ENCODE peak calls at places on chromosomes 2 and 18, in nine cellular contexts. O, E, S, C, X, M, K, A and Z are unnamed samples. For H3K9me3, the result is how much of the 10 kb centered on the place peaks cover.

GRCh38 chr2:234823196-234823876 is 128.5 kb upstream of the SH3BP4 start:
- DNase-seq in E (no peak), C (peak), O (no peak), M (no peak), X (peak), A (peak), S (peak), K (peak), Z (no peak)

GRCh38 chr2:171583566-171583965 is 61.3 kb downstream of the CYBRD1 start:
- DNase-seq in O (no peak), X (no peak), C (no peak), A (no peak), M (no peak), E (no peak), S (no peak), K (no peak), Z (no peak)

GRCh38 chr2:181885096-181885495 is 6.4 kb upstream of the ITPRID2 start:
- DNase-seq in S (no peak), X (no peak), M (no peak), C (no peak), A (no peak), O (no peak), K (no peak), E (no peak), Z (no peak)

GRCh38 chr18:58046794-58047555 is 2.9 kb downstream of the NEDD4L start:
- DNase-seq in C (no peak), X (no peak), M (peak), O (no peak), E (no peak), A (no peak), S (no peak), K (no peak), Z (no peak)

GRCh38 chr18:59881728-59882685 is 17.8 kb upstream of the PMAIP1 start:
- DNase-seq in M (peak), C (no peak), S (no peak), K (no peak), E (no peak), X (peak), O (peak), A (no peak), Z (no peak)

GRCh38 chr18:40159141-40160017 is 1795.7 kb upstream of the PIK3C3 start:
- DNase-seq in C (no peak), K (no peak), M (peak), E (no peak), O (peak), A (peak), S (no peak), X (peak), Z (no peak)

GRCh38 chr2:70672990-70673647 is 94.9 kb downstream of the ADD2 start:
- DNase-seq in A (peak), M (no peak), X (no peak), K (no peak), C (no peak), S (no peak), O (no peak), E (no peak), Z (no peak)

GRCh38 chr18:76433788-76434187 is 61.3 kb downstream of the ZNF516 start:
- DNase-seq in X (no peak), M (no peak), C (no peak), S (no peak), O (no peak), K (no peak), A (no peak), E (no peak), Z (peak)

GRCh38 chr2:223725494-223725893 is 111.9 kb downstream of the AP1S3 start:
- DNase-seq in O (peak), K (peak), E (no peak), S (peak), A (peak), X (peak), C (peak), M (peak), Z (no peak)

GRCh38 chr2:226124548-226125011 is 675.0 kb downstream of the IRS1 start:
- DNase-seq in E (no peak), X (peak), K (no peak), S (no peak), M (no peak), A (peak), C (no peak), O (no peak), Z (no peak)

GRCh38 chr2:848099-848498 is 102.5 kb upstream of the SNTG2 start:
- DNase-seq in M (no peak), A (no peak), K (no peak), E (no peak), C (no peak), S (no peak), O (no peak), X (no peak), Z (no peak)

GRCh38 chr2:204871246-204871953 is 326.1 kb downstream of the PARD3B start:
- DNase-seq in K (no peak), S (peak), E (no peak), X (peak), M (peak), C (no peak), O (peak), A (peak), Z (no peak)

GRCh38 chr2:143259368-143259958 is 130.2 kb downstream of the ARHGAP15 start:
- DNase-seq in C (peak), S (peak), A (peak), O (peak), X (peak), K (peak), M (peak), E (no peak), Z (peak)

GRCh38 chr2:112720785-112721184 is at the start of gene NT5DC4:
- DNase-seq in M (no peak), E (no peak), O (no peak), C (no peak), S (no peak), X (no peak), K (no peak), A (no peak), Z (peak)

GRCh38 chr2:118249531-118249930 is 161.3 kb downstream of the INSIG2 start:
- DNase-seq in C (no peak), X (peak), O (no peak), S (no peak), K (no peak), A (no peak), M (peak), E (no peak), Z (no peak)

GRCh38 chr2:10057231-10058107 is 14.1 kb downstream of the KLF11 start:
- DNase-seq in X (peak), E (no peak), M (no peak), A (peak), C (no peak), K (peak), O (peak), S (no peak), Z (peak)

GRCh38 chr18:11906181-11906580 is 1.9 kb downstream of the MPPE1 start:
- DNase-seq in A (no peak), X (no peak), E (no peak), O (no peak), K (no peak), S (no peak), M (no peak), C (no peak), Z (no peak)

GRCh38 chr2:207149253-207150213 is 16.2 kb downstream of the KLF7 start:
- DNase-seq in K (no peak), C (no peak), O (no peak), S (no peak), E (no peak), X (peak), A (no peak), M (no peak), Z (no peak)

GRCh38 chr2:203427061-203427460 is 98.9 kb downstream of the ABI2 start:
- DNase-seq in O (no peak), K (no peak), X (peak), C (no peak), S (no peak), M (peak), E (no peak), A (no peak), Z (no peak)

GRCh38 chr2:48482774-48483173 is 47.2 kb upstream of the STON1 start:
- DNase-seq in M (no peak), O (no peak), E (no peak), K (no peak), A (no peak), X (peak), S (no peak), C (no peak), Z (no peak)

GRCh38 chr2:189580662-189581353 is at the start of gene SLC40A1:
- DNase-seq in K (peak), A (peak), S (peak), E (no peak), C (peak), O (peak), X (peak), M (peak), Z (peak)

GRCh38 chr2:44786045-44786817 is 155.3 kb upstream of the SIX3 start:
- DNase-seq in O (no peak), K (no peak), X (no peak), S (no peak), E (no peak), A (no peak), M (no peak), C (no peak), Z (no peak)

GRCh38 chr2:42359304-42359749 is 1.7 kb downstream of the COX7A2L start:
- DNase-seq in E (no peak), O (no peak), A (no peak), C (no peak), S (no peak), K (no peak), M (no peak), X (no peak), Z (no peak)

GRCh38 chr2:37468139-37468538 is 123.7 kb downstream of the QPCT start:
- DNase-seq in S (no peak), O (no peak), K (peak), X (peak), E (no peak), M (no peak), C (no peak), A (no peak), Z (no peak)

GRCh38 chr2:73021371-73022010 is 50.0 kb downstream of the SFXN5 start:
- DNase-seq in X (no peak), M (no peak), E (no peak), A (no peak), O (no peak), K (no peak), S (no peak), C (no peak), Z (peak)

GRCh38 chr2:159091981-159092380 is 123.5 kb downstream of the TANC1 start:
- DNase-seq in O (peak), X (no peak), E (no peak), S (no peak), A (no peak), M (peak), K (no peak), C (no peak), Z (no peak)

GRCh38 chr2:204479557-204479956 is 65.7 kb upstream of the PARD3B start:
- DNase-seq in M (peak), O (no peak), S (peak), E (no peak), C (no peak), A (no peak), X (peak), K (no peak), Z (no peak)

GRCh38 chr2:43222472-43223146 is 3.8 kb downstream of the ZFP36L2 start:
- DNase-seq in S (no peak), O (peak), M (peak), X (peak), K (no peak), A (no peak), C (no peak), E (no peak), Z (no peak)

GRCh38 chr18:27713037-27713726 is 463.7 kb downstream of the CDH2 start:
- DNase-seq in M (no peak), X (peak), K (no peak), A (peak), C (no peak), S (no peak), O (no peak), E (no peak), Z (no peak)

GRCh38 chr18:7979714-7980113 is 412.6 kb downstream of the PTPRM start:
- DNase-seq in C (no peak), X (no peak), K (no peak), E (no peak), O (no peak), A (no peak), S (no peak), M (no peak), Z (no peak)

GRCh38 chr2:127102464-127103242 is 4.3 kb downstream of the BIN1 start:
- DNase-seq in S (no peak), M (no peak), O (no peak), E (no peak), C (no peak), A (no peak), K (no peak), X (no peak), Z (no peak)

GRCh38 chr2:225184948-225185347 is 142.7 kb upstream of the DOCK10 start:
- DNase-seq in S (no peak), A (no peak), E (no peak), K (no peak), C (no peak), X (no peak), M (no peak), O (no peak), Z (no peak)

GRCh38 chr2:162768646-162769045 is 69.9 kb downstream of the KCNH7 start:
- DNase-seq in O (no peak), X (no peak), E (no peak), K (no peak), S (no peak), A (peak), M (no peak), C (no peak), Z (no peak)

GRCh38 chr2:217314021-217314460 is 454.2 kb upstream of the TNP1 start:
- DNase-seq in M (no peak), K (no peak), X (no peak), A (no peak), C (no peak), O (no peak), S (no peak), E (no peak), Z (no peak)

GRCh38 chr2:150143087-150143536 is 344.4 kb downstream of the RND3 start:
- DNase-seq in M (peak), C (no peak), A (no peak), E (no peak), K (no peak), O (no peak), S (no peak), X (peak), Z (no peak)

GRCh38 chr2:63842149-63843061 is 709 bp downstream of the UGP2 start:
- DNase-seq in E (no peak), A (peak), S (peak), O (peak), K (peak), C (peak), M (peak), X (peak), Z (no peak)

GRCh38 chr18:49177071-49177470 is 226.3 kb upstream of the SMAD7 start:
- DNase-seq in M (peak), C (no peak), K (no peak), O (no peak), X (no peak), A (no peak), E (no peak), S (no peak), Z (no peak)

GRCh38 chr2:149955201-149955600 is 367.6 kb upstream of the MMADHC start:
- DNase-seq in X (peak), K (no peak), C (no peak), A (no peak), O (no peak), S (no peak), M (no peak), E (no peak), Z (no peak)

GRCh38 chr2:201931955-201932354 is 101.7 kb upstream of the FZD7 start:
- DNase-seq in C (no peak), O (no peak), S (no peak), M (no peak), A (no peak), K (no peak), E (no peak), X (peak), Z (no peak)

GRCh38 chr18:13067124-13067523 is 76.0 kb downstream of the CEP192 start:
- DNase-seq in X (no peak), E (no peak), C (no peak), S (no peak), M (no peak), A (no peak), K (no peak), O (no peak), Z (no peak)

GRCh38 chr18:72104851-72105250 is 439.3 kb downstream of the CBLN2 start:
- DNase-seq in A (no peak), O (no peak), C (no peak), M (peak), X (no peak), K (no peak), S (no peak), E (no peak), Z (no peak)
- H3K9me3 ChIP-seq in A (under half), O (under half), C (under half), M (under half), X (under half), K (under half), S (under half), E (under half), Z (under half)

GRCh38 chr18:61710082-61710620 is 182.7 kb downstream of the RNF152 start:
- DNase-seq in A (peak), O (peak), K (no peak), C (no peak), E (no peak), S (no peak), M (no peak), X (peak), Z (no peak)
- H3K27ac ChIP-seq in A (no peak), O (no peak), K (no peak), C (no peak), E (no peak), S (no peak), M (no peak), X (no peak), Z (no peak)

DNA sequence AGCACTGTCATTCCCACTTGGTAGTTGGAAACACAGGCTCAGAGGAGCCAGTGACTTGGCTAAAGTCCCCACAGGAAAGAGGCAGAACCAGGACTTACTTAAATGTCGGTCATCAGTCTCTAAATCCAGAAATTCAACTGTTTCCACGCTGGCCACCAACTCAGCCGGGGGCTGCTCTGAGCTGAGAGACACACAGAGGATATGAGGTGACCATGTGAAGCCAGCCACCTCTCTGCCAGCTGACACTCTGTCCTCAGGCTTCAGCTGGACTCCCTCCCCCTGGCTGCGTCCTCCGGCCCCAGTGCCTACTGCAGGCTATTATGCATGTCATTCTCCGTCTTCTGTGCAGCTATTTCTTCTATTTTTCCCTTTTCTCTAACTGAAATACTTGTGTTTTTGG is 168.9 kb downstream of the ANKRD30B start:
- DNase-seq in S (no peak), K (no peak), M (no peak), A (no peak), E (no peak), X (no peak), C (no peak), O (no peak), Z (no peak)
- H3K9me3 ChIP-seq in S (under half), K (under half), M (under half), A (under half), E (under half), X (under half), C (under half), O (under half), Z (under half)

GRCh38 chr18:21834301-21834660 is 93.7 kb downstream of the MIB1 start:
- DNase-seq in X (no peak), S (no peak), A (no peak), K (no peak), M (no peak), C (no peak), O (no peak), E (no peak), Z (no peak)

GRCh38 chr18:21826641-21827302 is 86.2 kb downstream of the MIB1 start:
- DNase-seq in K (no peak), M (no peak), X (no peak), A (no peak), C (no peak), E (no peak), S (no peak), O (no peak), Z (no peak)

GRCh38 chr18:21830533-21830932 is 89.9 kb downstream of the MIB1 start:
- DNase-seq in M (no peak), E (no peak), X (no peak), S (no peak), O (no peak), A (no peak), K (no peak), C (no peak), Z (no peak)

GRCh38 chr18:21833619-21834300 is 93.2 kb downstream of the MIB1 start:
- DNase-seq in S (no peak), O (no peak), E (no peak), M (no peak), K (no peak), X (no peak), C (no peak), A (no peak), Z (no peak)

DNA sequence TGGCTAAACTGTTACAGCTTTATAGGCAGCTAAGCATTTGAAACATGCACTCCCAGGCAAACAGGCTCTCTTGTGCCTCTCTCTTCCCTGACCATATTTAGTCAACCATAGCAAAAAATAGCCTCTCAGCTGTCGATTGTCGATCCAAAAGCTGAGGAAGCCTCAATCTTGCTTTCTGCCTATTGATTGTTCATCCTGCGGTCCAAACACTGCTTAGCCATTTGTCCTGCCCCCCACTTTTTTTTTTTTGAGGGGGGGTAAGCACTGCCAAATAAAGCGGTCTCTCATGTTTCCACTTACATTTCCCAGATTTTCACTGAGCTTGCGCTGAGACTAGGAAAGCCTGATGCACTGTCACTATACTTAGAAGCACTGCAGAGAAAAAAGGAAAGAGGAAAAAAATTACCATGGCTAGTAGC is 90.8 kb downstream of the MIB1 start:
- DNase-seq in C (no peak), A (peak), X (no peak), S (no peak), K (no peak), E (no peak), O (no peak), M (no peak), Z (no peak)
- H3K27ac ChIP-seq in C (peak), A (no peak), X (no peak), S (no peak), K (peak), E (peak), O (no peak), M (no peak), Z (no peak)

GRCh38 chr18:55743133-55743532 is 155.1 kb upstream of the TCF4 start:
- DNase-seq in X (peak), K (no peak), A (no peak), M (no peak), E (no peak), C (no peak), O (no peak), S (no peak), Z (no peak)
- H3K9me3 ChIP-seq in X (under half), K (under half), A (under half), M (under half), E (under half), C (under half), O (under half), S (under half), Z (under half)

DNA sequence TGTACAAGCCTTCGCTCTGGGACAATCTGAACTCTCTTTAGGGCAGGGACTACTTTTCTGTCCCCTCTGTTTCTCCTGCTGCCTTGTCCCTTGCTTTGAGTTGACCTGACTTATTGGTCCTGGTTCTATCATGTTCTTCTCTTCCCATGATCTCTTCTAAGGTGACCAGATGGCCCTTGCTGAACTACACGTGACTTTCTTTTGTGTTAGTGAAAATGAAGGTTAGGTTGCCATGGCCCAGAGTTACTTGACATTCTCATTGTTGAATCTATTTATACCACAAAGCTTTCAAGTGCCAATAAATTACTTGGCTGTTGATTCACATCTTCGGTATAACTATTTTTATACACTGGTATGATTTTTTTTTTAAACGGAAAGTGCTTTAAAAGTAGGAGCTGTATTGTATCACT is 24.4 kb downstream of the MRPL33 start:
- DNase-seq in M (no peak), A (no peak), X (peak), S (no peak), E (no peak), O (no peak), C (no peak), K (no peak), Z (no peak)
- H3K27ac ChIP-seq in M (no peak), A (no peak), X (peak), S (peak), E (peak), O (no peak), C (no peak), K (peak), Z (peak)